ENCODE peak calls at places on chromosome 15, in four cellular contexts. O is psoas muscle, T is neuronal stem cell, V is A673. Z is an unnamed sample.

GRCh38 chr15:101276501-101277037 is 716 bp downstream of the SELENOS start:
- DNase-seq in O (no peak), T (no peak), V (peak), Z (no peak)

GRCh38 chr15:50058231-50058630 is 60.8 kb downstream of the ATP8B4 start:
- DNase-seq in O (no peak), T (no peak), V (no peak), Z (no peak)

GRCh38 chr15:89419370-89419984 is 76.9 kb downstream of the RHCG start:
- DNase-seq in O (no peak), T (peak), V (peak), Z (no peak)

GRCh38 chr15:30999729-31000128 is 8.3 kb upstream of the MTMR10 start:
- DNase-seq in O (no peak), T (no peak), V (no peak), Z (no peak)

GRCh38 chr15:44532689-44533088 is 4.3 kb upstream of the EIF3J start:
- DNase-seq in O (no peak), T (no peak), V (peak), Z (no peak)

GRCh38 chr15:39413558-39413957 is 167.3 kb upstream of the THBS1 start:
- DNase-seq in O (no peak), T (no peak), V (no peak), Z (no peak)

GRCh38 chr15:66730168-66731014 is 28.4 kb downstream of the SMAD6 start:
- DNase-seq in O (no peak), T (no peak), V (no peak), Z (no peak)

GRCh38 chr15:68818088-68818670 is 2.5 kb downstream of the ANP32A start:
- DNase-seq in O (peak), T (peak), V (peak), Z (no peak)

GRCh38 chr15:78685157-78685830 is 44.3 kb upstream of the CHRNB4 start:
- DNase-seq in O (no peak), T (no peak), V (no peak), Z (no peak)

GRCh38 chr15:78298983-78299301 is 467 bp downstream of the SKIC8 start:
- DNase-seq in O (no peak), T (no peak), V (no peak), Z (no peak)

GRCh38 chr15:79028411-79028964 is 62.1 kb downstream of the RASGRF1 start:
- DNase-seq in O (no peak), T (peak), V (peak), Z (no peak)

GRCh38 chr15:66161575-66162118 is 91.9 kb downstream of the MEGF11 start:
- DNase-seq in O (no peak), T (no peak), V (no peak), Z (no peak)

GRCh38 chr15:73991260-73991659 is 835 bp downstream of the STOML1 start:
- DNase-seq in O (peak), T (no peak), V (no peak), Z (no peak)

GRCh38 chr15:33737687-33738606 is 230.3 kb upstream of the CHRM5 start:
- DNase-seq in O (no peak), T (peak), V (peak), Z (no peak)

GRCh38 chr15:92429378-92430066 is 35.8 kb downstream of the ST8SIA2 start:
- DNase-seq in O (no peak), T (peak), V (peak), Z (peak)

GRCh38 chr15:41881550-41881924 is 12.3 kb downstream of the SPTBN5 start:
- DNase-seq in O (no peak), T (no peak), V (no peak), Z (no peak)

GRCh38 chr15:40545457-40545856 is 19.4 kb downstream of the CCDC32 start:
- DNase-seq in O (no peak), T (no peak), V (no peak), Z (no peak)

GRCh38 chr15:74635228-74635627 is 19.6 kb downstream of the CLK3 start:
- DNase-seq in O (peak), T (peak), V (peak), Z (no peak)

GRCh38 chr15:68730491-68731317 is 90.0 kb downstream of the ANP32A start:
- DNase-seq in O (no peak), T (peak), V (peak), Z (peak)

GRCh38 chr15:100627789-100628395 is 25.5 kb downstream of the ASB7 start:
- DNase-seq in O (peak), T (peak), V (peak), Z (peak)

GRCh38 chr15:39171944-39172368 is 408.9 kb upstream of the THBS1 start:
- DNase-seq in O (peak), T (peak), V (peak), Z (peak)

GRCh38 chr15:66462630-66463029 is 34.9 kb downstream of the SNAPC5 start:
- DNase-seq in O (no peak), T (no peak), V (peak), Z (no peak)

GRCh38 chr15:90519688-90520087 is 10.0 kb upstream of the CRTC3 start:
- DNase-seq in O (no peak), T (no peak), V (no peak), Z (no peak)
- H3K27ac ChIP-seq in O (no peak), T (no peak), V (no peak), Z (no peak)

GRCh38 chr15:96860746-96861145 is 530.2 kb downstream of the NR2F2 start:
- DNase-seq in O (no peak), T (no peak), V (peak), Z (no peak)
- H3K27ac ChIP-seq in O (no peak), T (no peak), V (no peak), Z (no peak)

GRCh38 chr15:32096867-32097266 is 66.6 kb downstream of the CHRNA7 start:
- DNase-seq in O (no peak), T (no peak), V (no peak), Z (no peak)
- H3K27ac ChIP-seq in O (no peak), T (no peak), V (no peak), Z (no peak)

GRCh38 chr15:85100186-85100937 is 118.7 kb downstream of the PDE8A start:
- DNase-seq in O (no peak), T (no peak), V (no peak), Z (no peak)

GRCh38 chr15:85108136-85108535 is 126.5 kb downstream of the PDE8A start:
- DNase-seq in O (no peak), T (no peak), V (no peak), Z (no peak)

GRCh38 chr15:85109333-85109732 is 127.7 kb downstream of the PDE8A start:
- DNase-seq in O (no peak), T (no peak), V (no peak), Z (no peak)

GRCh38 chr15:85099195-85099803 is 117.6 kb downstream of the PDE8A start:
- DNase-seq in O (no peak), T (no peak), V (no peak), Z (no peak)

DNA sequence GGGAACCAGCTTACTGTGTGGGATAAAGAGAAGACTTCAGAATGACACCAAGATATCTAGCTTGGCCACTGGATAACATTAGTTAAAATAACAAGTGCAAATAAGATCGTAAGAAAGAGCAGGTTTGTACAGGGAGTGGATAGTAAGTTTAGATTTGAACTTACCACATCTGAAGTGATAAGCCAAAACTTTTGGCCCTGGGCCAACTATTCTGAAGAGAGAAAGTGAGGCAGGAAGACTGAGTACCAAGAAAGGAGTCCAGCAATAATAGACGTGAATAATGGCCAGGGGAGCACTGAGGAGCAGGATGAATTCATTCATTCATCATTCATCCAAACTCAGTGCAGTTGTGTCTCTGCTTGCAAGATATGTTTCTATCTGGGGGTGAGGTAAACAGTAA is 122.9 kb downstream of the PDE8A start:
- DNase-seq in O (no peak), T (no peak), V (no peak), Z (no peak)
- H3K27ac ChIP-seq in O (no peak), T (no peak), V (no peak), Z (no peak)

DNA sequence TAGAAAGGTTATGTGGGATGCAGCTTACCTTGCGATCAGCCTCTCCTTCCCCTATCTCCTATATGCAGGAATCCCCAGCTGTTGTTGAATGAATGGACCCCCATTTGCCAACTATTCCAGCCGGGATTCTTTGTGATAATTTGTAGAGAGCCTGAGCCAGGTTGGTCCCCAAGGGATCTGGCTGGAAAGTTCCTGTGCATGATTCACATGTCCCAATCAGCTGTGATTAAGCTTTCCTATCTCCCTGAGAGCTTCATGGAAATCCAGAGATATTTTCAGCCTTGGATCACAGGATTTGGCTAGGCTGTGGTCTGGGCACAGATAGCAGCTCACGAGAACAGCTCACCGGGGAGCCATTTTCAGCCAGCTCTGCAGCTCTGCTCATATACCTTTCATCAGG is 76.7 kb downstream of the ARNT2 start:
- DNase-seq in O (peak), T (no peak), V (no peak), Z (no peak)
- H3K27ac ChIP-seq in O (no peak), T (no peak), V (no peak), Z (no peak)

GRCh38 chr15:99124641-99125040 is 19.8 kb downstream of the SYNM start:
- DNase-seq in O (no peak), T (no peak), V (no peak), Z (no peak)
- H3K27ac ChIP-seq in O (peak), T (peak), V (no peak), Z (no peak)

DNA sequence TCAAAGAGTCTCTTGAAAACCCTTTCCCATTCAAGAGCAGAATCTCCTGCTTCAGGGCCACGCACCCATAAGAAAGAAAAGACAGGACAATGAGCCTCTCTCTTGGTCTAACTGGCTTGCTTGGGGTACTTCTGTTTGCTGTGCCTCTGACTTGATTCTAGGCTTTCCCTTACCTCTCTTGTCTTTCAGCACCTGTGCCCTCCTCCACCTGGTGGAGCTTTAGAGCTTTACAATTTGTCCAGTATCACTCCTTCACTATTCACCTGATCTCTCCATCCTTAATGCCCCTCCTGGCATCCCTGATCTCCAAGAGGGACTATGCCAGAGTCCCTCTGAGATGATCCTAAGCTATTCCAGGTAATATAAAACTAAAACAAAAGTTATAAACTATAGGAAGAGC is 252.6 kb downstream of the NTRK3 start:
- DNase-seq in O (no peak), T (no peak), V (no peak), Z (no peak)
- H3K27ac ChIP-seq in O (no peak), T (no peak), V (no peak), Z (no peak)

DNA sequence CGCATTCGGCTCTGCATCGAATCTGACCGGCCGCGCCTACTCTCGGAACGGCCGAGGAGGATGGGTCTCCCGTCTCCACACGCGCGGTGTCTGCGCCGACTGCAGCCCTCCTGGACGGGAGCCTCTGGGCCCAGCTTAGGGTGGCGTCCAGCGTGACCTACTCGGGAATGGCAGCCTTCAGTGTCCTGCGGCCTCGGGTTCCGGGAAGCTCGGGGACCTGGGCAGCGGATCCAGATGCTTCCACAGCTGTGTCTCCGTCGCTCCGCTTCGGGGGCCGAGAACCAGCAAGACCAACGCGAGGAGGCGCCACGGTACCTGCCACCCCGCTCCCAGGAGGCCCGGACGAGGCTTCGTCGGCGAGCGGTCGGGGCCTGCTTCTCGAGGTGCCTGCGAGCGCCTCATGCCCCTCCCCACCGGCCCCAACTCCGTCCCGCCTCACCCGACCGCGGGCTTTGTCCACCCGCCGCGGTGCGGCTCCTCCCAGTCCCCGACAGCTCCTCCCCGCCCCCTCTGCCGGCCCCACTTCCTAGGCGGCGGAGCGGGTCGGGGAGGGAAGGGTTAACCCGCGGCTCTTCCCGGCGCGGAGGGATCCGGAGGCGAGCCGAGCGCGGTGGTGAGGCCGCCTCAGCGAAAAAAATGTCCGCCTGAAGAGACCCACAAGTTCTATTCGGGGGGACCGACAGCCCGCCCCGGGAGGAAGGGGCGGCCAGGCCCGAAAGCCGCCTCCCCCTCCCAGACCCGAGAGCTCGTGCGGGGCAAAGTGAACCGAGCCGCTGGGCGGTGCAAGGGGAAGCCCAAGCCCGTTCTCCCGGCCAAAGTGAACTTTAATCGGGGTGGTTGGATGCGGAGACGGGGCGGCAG is at the start of gene TCF12:
- DNase-seq in O (peak), T (peak), V (peak), Z (peak)
- H3K27ac ChIP-seq in O (peak), T (peak), V (peak), Z (peak)

GRCh38 chr15:60358935-60359672 is 38.7 kb downstream of the ANXA2 start:
- DNase-seq in O (no peak), T (no peak), V (no peak), Z (no peak)
- H3K27ac ChIP-seq in O (peak), T (no peak), V (no peak), Z (no peak)

GRCh38 chr15:45667002-45667401 is 32.2 kb downstream of the SQOR start:
- DNase-seq in O (no peak), T (no peak), V (no peak), Z (no peak)
- H3K27ac ChIP-seq in O (no peak), T (no peak), V (no peak), Z (no peak)